ENCODE peak calls at places on chromosomes 6 and 20, in six cellular contexts. Z, T, U, C, I and P are unnamed samples. For H3K27me3, the result is how much of the 10 kb centered on the place peaks cover.

GRCh38 chr6:33926451-33926850 is 122.6 kb upstream of the MLN start:
- DNase-seq in Z (peak), I (peak), C (peak), T (peak), U (no peak), P (peak)

GRCh38 chr6:133380723-133381122 is 139.6 kb downstream of the EYA4 start:
- DNase-seq in I (no peak), Z (no peak), C (no peak), T (no peak), U (no peak), P (no peak)

GRCh38 chr20:41664584-41664983 is 46.4 kb upstream of the CHD6 start:
- DNase-seq in I (peak), U (peak), C (peak), Z (peak), T (peak), P (peak)

GRCh38 chr6:42197574-42198362 is 3.0 kb upstream of the GUCA1B start:
- DNase-seq in T (no peak), Z (no peak), I (peak), U (no peak), C (no peak), P (peak)

GRCh38 chr6:33057222-33058150 is 16.0 kb downstream of the HLA-DPA1 start:
- DNase-seq in T (no peak), C (no peak), U (no peak), I (no peak), Z (no peak), P (no peak)

GRCh38 chr20:56417911-56418310 is 5.9 kb downstream of the CASS4 start:
- DNase-seq in Z (no peak), C (no peak), T (no peak), U (no peak), I (no peak), P (no peak)

GRCh38 chr6:158142789-158143188 is 25.3 kb downstream of the SERAC1 start:
- DNase-seq in I (no peak), Z (no peak), C (no peak), T (no peak), U (no peak), P (peak)

GRCh38 chr6:5157744-5158143 is 72.6 kb downstream of the PPP1R3G start:
- DNase-seq in U (no peak), T (no peak), I (no peak), C (peak), Z (no peak), P (no peak)

GRCh38 chr20:45611054-45611453 is 18.5 kb upstream of the WFDC10A start:
- DNase-seq in T (no peak), I (peak), U (no peak), C (no peak), Z (peak), P (no peak)

GRCh38 chr20:49853640-49854039 is 41.0 kb downstream of the SLC9A8 start:
- DNase-seq in C (peak), T (peak), U (no peak), I (no peak), Z (no peak), P (peak)

GRCh38 chr6:26743157-26743821 is 83.7 kb upstream of the ZNF322 start:
- DNase-seq in U (no peak), C (peak), I (peak), T (peak), Z (peak), P (peak)

GRCh38 chr6:71250050-71250689 is 38.4 kb upstream of the OGFRL1 start:
- DNase-seq in Z (no peak), C (no peak), U (no peak), T (peak), I (no peak), P (peak)

GRCh38 chr20:745683-746301 is 22.5 kb downstream of the SLC52A3 start:
- DNase-seq in C (no peak), T (no peak), U (no peak), I (no peak), Z (no peak), P (no peak)

GRCh38 chr6:111228094-111228493 is 140.8 kb downstream of the SLC16A10 start:
- DNase-seq in Z (no peak), T (no peak), I (no peak), U (no peak), C (no peak), P (no peak)

GRCh38 chr20:44885392-44886275 is at the start of gene YWHAB:
- DNase-seq in T (peak), U (peak), I (peak), Z (peak), C (peak), P (peak)

GRCh38 chr20:19017104-19017690 is 195.2 kb upstream of the SLC24A3 start:
- DNase-seq in C (no peak), Z (no peak), T (no peak), I (no peak), U (no peak), P (no peak)

GRCh38 chr6:7034055-7034454 is 73.7 kb upstream of the RREB1 start:
- DNase-seq in Z (no peak), I (no peak), C (no peak), U (no peak), T (no peak), P (no peak)

GRCh38 chr20:37498066-37498702 is 22.9 kb upstream of the NNAT start:
- DNase-seq in Z (no peak), T (no peak), U (no peak), C (no peak), I (no peak), P (no peak)

GRCh38 chr6:38018755-38019165 is 199.2 kb downstream of the ZFAND3 start:
- DNase-seq in T (no peak), C (no peak), U (no peak), I (no peak), Z (no peak), P (no peak)

GRCh38 chr20:53077373-53078205 is 105.4 kb downstream of the TSHZ2 start:
- DNase-seq in Z (no peak), U (no peak), T (no peak), C (no peak), I (no peak), P (peak)

GRCh38 chr6:10882654-10883053 is 813 bp upstream of the GCM2 start:
- DNase-seq in U (no peak), I (no peak), Z (no peak), C (no peak), T (no peak), P (no peak)
- H3K27me3 ChIP-seq in U (under half), I (under half), Z (under half), C (under half), T (half or more), P (half or more)

DNA sequence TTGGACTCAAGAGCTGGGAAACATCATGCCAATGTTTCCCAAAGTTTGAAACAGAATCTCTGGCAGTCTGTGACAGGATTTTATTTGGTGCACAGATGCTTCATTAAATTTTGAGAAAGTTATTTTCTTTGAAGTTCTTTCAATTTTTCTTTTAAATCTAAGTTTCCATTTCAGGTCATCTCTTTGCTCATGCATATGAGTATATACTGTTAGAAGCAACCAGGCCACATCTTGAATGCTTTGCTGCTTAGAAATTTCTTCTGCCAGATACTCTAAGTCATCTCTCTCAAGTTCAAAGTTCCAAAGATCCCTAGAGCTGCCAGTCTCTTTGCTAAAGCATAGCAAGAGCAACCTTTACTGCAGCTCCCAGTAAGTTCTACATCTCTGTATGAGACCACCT is 59.1 kb upstream of the CCDC28A start:
- DNase-seq in U (no peak), Z (no peak), C (no peak), I (no peak), T (no peak), P (no peak)
- H2AFZ ChIP-seq in U (no peak), Z (no peak), C (no peak), I (no peak), T (no peak), P (no peak)

DNA sequence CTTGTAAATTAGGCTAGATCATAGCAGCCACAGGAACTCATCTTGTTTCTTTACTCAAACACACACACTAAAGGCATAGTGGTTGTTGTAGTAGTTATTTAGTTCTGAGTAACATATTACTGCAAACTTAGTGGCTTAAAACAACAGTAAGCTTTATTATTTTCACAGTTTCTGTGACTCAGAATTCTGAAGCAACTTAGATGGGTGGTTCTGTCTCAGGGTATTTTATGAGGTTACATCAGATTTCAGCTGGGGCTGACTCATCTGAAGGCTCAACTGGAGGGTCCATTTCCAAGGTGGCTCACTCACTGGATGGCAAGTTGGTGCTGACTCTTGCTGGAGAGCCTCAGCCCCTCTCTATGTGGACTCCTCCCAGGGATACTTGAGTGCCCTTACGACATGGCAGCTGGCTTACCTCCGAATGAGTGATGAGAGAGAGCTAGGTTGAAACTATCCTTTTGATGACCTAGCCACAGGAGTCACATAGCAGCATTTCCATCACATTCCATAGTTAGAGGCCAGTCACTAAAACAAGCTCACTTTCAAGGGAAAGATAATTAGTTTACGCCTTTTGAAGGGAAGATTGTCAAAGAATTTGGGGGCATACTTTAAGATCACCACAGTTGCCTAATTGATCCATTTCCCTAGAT is 136.5 kb upstream of the PRND start:
- DNase-seq in C (no peak), I (no peak), U (no peak), Z (no peak), T (peak), P (no peak)
- TF ChIP-seq POLR2AphosphoS5 in C (no peak), I (no peak), U (no peak), Z (no peak), T (no peak), P (no peak)

GRCh38 chr20:32078322-32078721 is 26.3 kb downstream of the HCK start:
- DNase-seq in C (no peak), T (no peak), Z (no peak), I (no peak), U (no peak), P (no peak)
- H3K27me3 ChIP-seq in C (under half), T (under half), Z (under half), I (under half), U (under half), P (under half)

GRCh38 chr20:10673176-10673830 is 496 bp downstream of the JAG1 start:
- DNase-seq in C (peak), I (peak), U (no peak), T (peak), Z (no peak), P (peak)

GRCh38 chr20:10671221-10671849 is 2.5 kb downstream of the JAG1 start:
- DNase-seq in U (peak), C (peak), Z (no peak), I (peak), T (peak), P (peak)

GRCh38 chr20:10671850-10672578 is 1.8 kb downstream of the JAG1 start:
- DNase-seq in C (peak), I (peak), T (peak), Z (no peak), U (no peak), P (peak)

GRCh38 chr20:10673831-10674683 is at the start of gene JAG1:
- DNase-seq in T (peak), Z (peak), U (peak), C (peak), I (peak), P (peak)

GRCh38 chr20:10672579-10673127 is 1.1 kb downstream of the JAG1 start:
- DNase-seq in Z (no peak), T (peak), C (peak), U (no peak), I (peak), P (peak)
- H2AFZ ChIP-seq in Z (no peak), T (no peak), C (no peak), U (peak), I (peak), P (no peak)